ENCODE peak calls at places on chromosomes 5 and 9, in eight cellular contexts. K, V, P, N, E, M, L and S are unnamed samples.

GRCh38 chr5:60856059-60856458 is 12.0 kb upstream of the ELOVL7 start:
- DNase-seq in K (no peak), V (no peak), P (no peak), N (no peak), E (no peak), M (no peak), L (no peak), S (no peak)

GRCh38 chr5:181245427-181246275 is 1.9 kb upstream of the RACK1 start:
- DNase-seq in K (no peak), V (no peak), P (no peak), N (no peak), E (peak; percentile 66), M (no peak), L (no peak), S (no peak)

GRCh38 chr9:119280740-119281485 is 88.3 kb downstream of the BRINP1 start:
- DNase-seq in K (no peak), V (peak; percentile 54), P (no peak), N (no peak), E (no peak), M (no peak), L (no peak), S (no peak)

GRCh38 chr9:15785584-15785983 is 232.7 kb downstream of the CCDC171 start:
- DNase-seq in K (no peak), V (no peak), P (no peak), N (no peak), E (no peak), M (no peak), L (no peak), S (no peak)

GRCh38 chr5:103466494-103466893 is 96.1 kb downstream of the NUDT12 start:
- DNase-seq in K (no peak), V (peak; percentile 45), P (peak; percentile 87), N (no peak), E (no peak), M (no peak), L (no peak), S (no peak)

GRCh38 chr9:82031538-82032280 is 43.1 kb downstream of the SPATA31D1 start:
- DNase-seq in K (no peak), V (peak; percentile 82), P (no peak), N (no peak), E (no peak), M (peak; percentile 92), L (no peak), S (peak; percentile 53)

GRCh38 chr9:90961375-90961774 is 159.8 kb downstream of the SYK start:
- DNase-seq in K (no peak), V (peak; percentile 57), P (no peak), N (no peak), E (no peak), M (no peak), L (no peak), S (peak; percentile 72)

GRCh38 chr5:150440948-150441812 is 8.4 kb downstream of the RPS14 start:
- DNase-seq in K (no peak), V (no peak), P (no peak), N (no peak), E (peak; percentile 16), M (no peak), L (no peak), S (no peak)

GRCh38 chr9:136305822-136306690 is 2.2 kb upstream of the CCDC187 start:
- DNase-seq in K (no peak), V (no peak), P (no peak), N (no peak), E (no peak), M (no peak), L (no peak), S (peak; percentile 56)

GRCh38 chr9:87518702-87519335 is 21.2 kb downstream of the DAPK1 start:
- DNase-seq in K (no peak), V (peak; percentile 27), P (peak; percentile 94), N (no peak), E (no peak), M (peak; percentile 87), L (no peak), S (no peak)

GRCh38 chr5:64971538-64971937 is 202.8 kb downstream of the CWC27 start:
- DNase-seq in K (no peak), V (no peak), P (peak; percentile 3), N (no peak), E (no peak), M (no peak), L (no peak), S (no peak)

DNA sequence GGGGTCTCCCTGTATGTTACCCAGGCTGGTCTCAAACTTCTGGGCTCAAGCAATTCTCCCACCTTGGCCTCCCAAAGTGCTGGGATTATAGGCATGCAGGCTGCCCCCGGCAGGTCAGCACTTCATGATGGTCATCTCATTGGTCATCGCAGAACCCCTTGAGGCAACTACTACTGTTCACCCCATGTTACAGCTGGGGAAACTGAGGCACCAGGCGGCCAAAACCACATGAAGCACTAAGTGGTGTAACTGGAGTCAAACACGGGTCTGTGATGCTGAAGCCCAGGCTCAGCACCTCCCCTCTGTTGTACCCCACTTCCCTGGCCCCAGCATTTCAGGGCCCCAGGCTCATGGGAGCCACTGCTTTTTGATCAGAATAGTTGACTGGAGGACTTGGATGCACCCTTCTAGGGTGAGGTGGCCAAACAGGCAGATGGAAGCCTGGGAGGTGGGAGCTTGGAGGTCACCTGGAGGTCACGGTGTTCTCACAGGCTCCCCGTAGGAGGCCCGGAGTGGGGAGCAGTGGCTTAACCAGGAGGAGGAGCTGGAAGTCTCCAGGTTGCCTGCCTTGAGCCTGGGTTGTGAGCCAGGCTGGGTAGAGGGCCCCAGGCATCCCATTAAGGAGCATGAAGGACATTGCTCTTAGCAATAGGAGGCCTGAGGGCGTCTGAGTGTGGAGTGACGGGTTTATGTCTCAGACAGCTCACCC is 57.3 kb upstream of the RPL26L1 start:
- DNase-seq in K (no peak), V (peak; percentile 57), P (no peak), N (no peak), E (no peak), M (no peak), L (no peak), S (no peak)
- H3K4me1 ChIP-seq in K (no peaks in the 10 kb centered on the region), V (peaks cover 91% of the 10 kb centered on the region), P (peaks cover 50% of the 10 kb centered on the region), N (peaks cover 5% of the 10 kb centered on the region), E (peaks cover 12% of the 10 kb centered on the region), M (peaks cover 70% of the 10 kb centered on the region), L (peaks cover 13% of the 10 kb centered on the region), S (peaks cover 13% of the 10 kb centered on the region)

DNA sequence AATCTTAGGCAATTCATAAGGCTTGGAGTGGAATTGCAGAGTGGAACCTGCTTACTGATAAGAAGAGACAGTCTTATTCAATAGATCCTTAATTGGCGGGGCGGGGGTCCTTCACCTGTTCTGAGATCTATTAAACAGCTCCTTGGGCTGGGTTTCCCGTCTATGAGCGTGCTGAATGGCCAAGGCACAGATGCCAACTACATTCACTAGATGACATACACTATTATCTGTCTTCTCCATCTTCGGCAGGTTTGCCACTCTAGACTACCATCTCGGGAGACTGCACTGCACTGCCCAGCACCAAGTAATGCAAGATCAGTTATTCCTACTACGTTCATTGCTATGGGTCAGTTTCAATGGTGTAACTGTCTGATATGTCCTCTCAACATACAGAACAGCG is 81.5 kb downstream of the ACER2 start:
- DNase-seq in K (no peak), V (no peak), P (no peak), N (no peak), E (no peak), M (no peak), L (no peak), S (no peak)
- H3K4me1 ChIP-seq in K (no peaks in the 10 kb centered on the region), V (no peaks in the 10 kb centered on the region), P (no peaks in the 10 kb centered on the region), N (peaks cover 7% of the 10 kb centered on the region), E (no peaks in the 10 kb centered on the region), M (peaks cover 9% of the 10 kb centered on the region), L (no peaks in the 10 kb centered on the region), S (no peaks in the 10 kb centered on the region)

GRCh38 chr9:113588242-113588810 is 124.8 kb downstream of the RGS3 start:
- DNase-seq in K (peak; percentile 31), V (no peak), P (peak; percentile 91), N (no peak), E (peak; percentile 34), M (no peak), L (no peak), S (no peak)
- H3K4me1 ChIP-seq in K (no peaks in the 10 kb centered on the region), V (peaks cover 8% of the 10 kb centered on the region), P (peaks cover 55% of the 10 kb centered on the region), N (peaks cover 27% of the 10 kb centered on the region), E (no peaks in the 10 kb centered on the region), M (peaks cover 31% of the 10 kb centered on the region), L (peaks cover 26% of the 10 kb centered on the region), S (peaks cover 6% of the 10 kb centered on the region)

GRCh38 chr5:157188270-157188669 is 7.6 kb downstream of the ITK start:
- DNase-seq in K (no peak), V (no peak), P (no peak), N (no peak), E (no peak), M (no peak), L (no peak), S (no peak)
- H3K4me1 ChIP-seq in K (no peaks in the 10 kb centered on the region), V (no peaks in the 10 kb centered on the region), P (no peaks in the 10 kb centered on the region), N (peaks cover 89% of the 10 kb centered on the region), E (no peaks in the 10 kb centered on the region), M (no peaks in the 10 kb centered on the region), L (no peaks in the 10 kb centered on the region), S (no peaks in the 10 kb centered on the region)

GRCh38 chr9:95831810-95832209 is 43.7 kb upstream of the ERCC6L2 start:
- DNase-seq in K (no peak), V (no peak), P (no peak), N (no peak), E (no peak), M (no peak), L (no peak), S (no peak)

GRCh38 chr9:95835398-95835797 is 40.1 kb upstream of the ERCC6L2 start:
- DNase-seq in K (no peak), V (no peak), P (no peak), N (no peak), E (no peak), M (no peak), L (no peak), S (no peak)

GRCh38 chr9:95834281-95834907 is 41.1 kb upstream of the ERCC6L2 start:
- DNase-seq in K (no peak), V (peak; percentile 79), P (no peak), N (no peak), E (no peak), M (no peak), L (no peak), S (no peak)

GRCh38 chr9:95836072-95836471 is 39.4 kb upstream of the ERCC6L2 start:
- DNase-seq in K (no peak), V (peak; percentile 70), P (no peak), N (no peak), E (no peak), M (no peak), L (no peak), S (no peak)

GRCh38 chr9:95833549-95834178 is 41.8 kb upstream of the ERCC6L2 start:
- DNase-seq in K (no peak), V (no peak), P (no peak), N (no peak), E (no peak), M (no peak), L (no peak), S (no peak)
- H3K4me1 ChIP-seq in K (no peaks in the 10 kb centered on the region), V (no peaks in the 10 kb centered on the region), P (no peaks in the 10 kb centered on the region), N (no peaks in the 10 kb centered on the region), E (no peaks in the 10 kb centered on the region), M (peaks cover 19% of the 10 kb centered on the region), L (no peaks in the 10 kb centered on the region), S (peaks cover 3% of the 10 kb centered on the region)